ENCODE peak calls at places on chromosomes 3 and 15, in ten cellular contexts. Z, L, V, W, H, D, J, M, T and N are unnamed samples.

GRCh38 chr3:130934442-130935089 is 40.7 kb downstream of the ATP2C1 start:
- DNase-seq in L (no peak), V (no peak), H (peak), T (no peak), Z (no peak), W (no peak), M (no peak), J (no peak), D (no peak), N (peak)

GRCh38 chr3:144018776-144019175 is 47.2 kb downstream of the DIPK2A start:
- DNase-seq in H (peak), W (no peak), D (peak), J (no peak), Z (no peak), L (no peak), M (no peak), T (peak), V (no peak), N (peak)

GRCh38 chr3:176994876-176995781 is 202.2 kb downstream of the TBL1XR1 start:
- DNase-seq in L (no peak), V (no peak), H (no peak), Z (no peak), W (no peak), M (no peak), J (no peak), T (no peak), D (no peak), N (no peak)

GRCh38 chr3:128554465-128555097 is 61.6 kb upstream of the GATA2 start:
- DNase-seq in L (no peak), Z (no peak), J (no peak), D (no peak), T (no peak), V (no peak), M (no peak), W (no peak), H (no peak), N (no peak)

GRCh38 chr3:59641169-59641914 is 591.5 kb upstream of the CFAP20DC start:
- DNase-seq in D (no peak), L (no peak), T (no peak), Z (no peak), J (no peak), H (no peak), M (no peak), V (no peak), W (no peak), N (no peak)

GRCh38 chr3:72533584-72534473 is 314.4 kb downstream of the SHQ1 start:
- DNase-seq in Z (no peak), V (no peak), H (peak), M (no peak), D (no peak), W (no peak), T (no peak), J (no peak), L (no peak), N (peak)

GRCh38 chr15:94070341-94071275 is 160.8 kb upstream of the MCTP2 start:
- DNase-seq in D (no peak), H (peak), L (no peak), M (no peak), V (no peak), Z (no peak), J (no peak), W (peak), T (peak), N (no peak)

GRCh38 chr15:31733424-31733823 is 296.9 kb upstream of the CHRNA7 start:
- DNase-seq in T (no peak), Z (no peak), J (no peak), W (no peak), H (no peak), V (no peak), D (no peak), M (no peak), L (no peak), N (no peak)

GRCh38 chr3:182935803-182936202 is 44.5 kb downstream of the DCUN1D1 start:
- DNase-seq in L (no peak), J (no peak), D (no peak), T (no peak), H (no peak), W (no peak), M (no peak), Z (no peak), V (no peak), N (no peak)

GRCh38 chr15:101288905-101289513 is 6.0 kb downstream of the SNRPA1 start:
- DNase-seq in J (no peak), H (peak), M (no peak), V (no peak), Z (no peak), T (peak), D (peak), L (no peak), W (peak), N (peak)

GRCh38 chr15:88873786-88874185 is 21.6 kb downstream of the HAPLN3 start:
- DNase-seq in H (no peak), Z (no peak), V (no peak), W (no peak), D (no peak), M (no peak), L (no peak), T (no peak), J (no peak), N (no peak)

GRCh38 chr3:153284282-153284938 is 122.4 kb downstream of the RAP2B start:
- DNase-seq in M (peak), V (no peak), L (peak), Z (no peak), H (peak), D (peak), J (no peak), W (no peak), T (peak), N (peak)

GRCh38 chr3:48034000-48034516 is 17.8 kb upstream of the MAP4 start:
- DNase-seq in V (no peak), M (no peak), L (no peak), J (peak), Z (no peak), T (peak), D (peak), H (peak), W (no peak), N (peak)

GRCh38 chr3:7545334-7545733 is 684.4 kb downstream of the GRM7 start:
- DNase-seq in H (no peak), J (no peak), V (no peak), Z (no peak), L (no peak), M (no peak), D (peak), T (no peak), W (no peak), N (no peak)

GRCh38 chr3:122199552-122199951 is 16.1 kb downstream of the CASR start:
- DNase-seq in V (no peak), H (no peak), W (no peak), T (no peak), M (no peak), D (no peak), L (no peak), J (no peak), Z (no peak), N (no peak)